ENCODE peak calls at places on chromosomes 16 and 17, in seven cellular contexts. One of them, this sample, is unnamed.

GRCh38 chr17:42566215-42566872 is 556 bp upstream of the MLX start:
- DNase-seq in EL: no peak
- DNase-seq in AG04450: no peak
- DNase-seq in SW480: no peak
- DNase-seq in Right ventricle myocardium inferior: no peak
- DNase-seq in MV-4-11: no peak
- DNase-seq in activated CD8-positive, alpha-beta T cell treated with anti-CD3 and anti-CD28 coated beads for 36 hours: no peak
- DNase-seq in this sample: no peak

GRCh38 chr16:70508752-70509151 is 14.6 kb downstream of the COG4 start:
- DNase-seq in EL: no peak
- DNase-seq in AG04450: no peak
- DNase-seq in SW480: no peak
- DNase-seq in Right ventricle myocardium inferior: no peak
- DNase-seq in MV-4-11: peak
- DNase-seq in activated CD8-positive, alpha-beta T cell treated with anti-CD3 and anti-CD28 coated beads for 36 hours: no peak
- DNase-seq in this sample: no peak

GRCh38 chr17:74742153-74742515 is 5.1 kb downstream of the RAB37 start:
- DNase-seq in EL: peak
- DNase-seq in AG04450: no peak
- DNase-seq in SW480: peak
- DNase-seq in Right ventricle myocardium inferior: no peak
- DNase-seq in MV-4-11: peak
- DNase-seq in activated CD8-positive, alpha-beta T cell treated with anti-CD3 and anti-CD28 coated beads for 36 hours: peak
- DNase-seq in this sample: no peak

GRCh38 chr16:11297492-11298142 is 16.5 kb upstream of the PRM1 start:
- DNase-seq in EL: peak
- DNase-seq in AG04450: peak
- DNase-seq in SW480: peak
- DNase-seq in Right ventricle myocardium inferior: peak
- DNase-seq in MV-4-11: peak
- DNase-seq in activated CD8-positive, alpha-beta T cell treated with anti-CD3 and anti-CD28 coated beads for 36 hours: peak
- DNase-seq in this sample: peak

GRCh38 chr17:80501739-80502577 is 25.6 kb upstream of the NPTX1 start:
- DNase-seq in EL: peak
- DNase-seq in AG04450: no peak
- DNase-seq in SW480: no peak
- DNase-seq in Right ventricle myocardium inferior: no peak
- DNase-seq in MV-4-11: no peak
- DNase-seq in activated CD8-positive, alpha-beta T cell treated with anti-CD3 and anti-CD28 coated beads for 36 hours: no peak
- DNase-seq in this sample: peak

GRCh38 chr17:38748329-38749221 is at the start of gene PCGF2:
- DNase-seq in EL: peak
- DNase-seq in AG04450: peak
- DNase-seq in SW480: peak
- DNase-seq in Right ventricle myocardium inferior: peak
- DNase-seq in MV-4-11: no peak
- DNase-seq in activated CD8-positive, alpha-beta T cell treated with anti-CD3 and anti-CD28 coated beads for 36 hours: peak
- DNase-seq in this sample: peak

GRCh38 chr16:46582313-46582712 is 38.9 kb downstream of the SHCBP1 start:
- DNase-seq in EL: no peak
- DNase-seq in AG04450: no peak
- DNase-seq in SW480: no peak
- DNase-seq in Right ventricle myocardium inferior: no peak
- DNase-seq in MV-4-11: peak
- DNase-seq in activated CD8-positive, alpha-beta T cell treated with anti-CD3 and anti-CD28 coated beads for 36 hours: no peak
- DNase-seq in this sample: no peak

GRCh38 chr17:10631048-10631700 is 25.9 kb downstream of the MYH3 start:
- DNase-seq in EL: peak
- DNase-seq in AG04450: no peak
- DNase-seq in SW480: no peak
- DNase-seq in Right ventricle myocardium inferior: no peak
- DNase-seq in MV-4-11: no peak
- DNase-seq in activated CD8-positive, alpha-beta T cell treated with anti-CD3 and anti-CD28 coated beads for 36 hours: peak
- DNase-seq in this sample: peak

GRCh38 chr17:29585080-29585751 is 4.2 kb downstream of the GIT1 start:
- DNase-seq in EL: peak
- DNase-seq in AG04450: no peak
- DNase-seq in SW480: no peak
- DNase-seq in Right ventricle myocardium inferior: peak
- DNase-seq in MV-4-11: no peak
- DNase-seq in activated CD8-positive, alpha-beta T cell treated with anti-CD3 and anti-CD28 coated beads for 36 hours: peak
- DNase-seq in this sample: no peak

GRCh38 chr17:49442051-49442450 is 27.4 kb upstream of the PHB1 start:
- DNase-seq in EL: no peak
- DNase-seq in AG04450: no peak
- DNase-seq in SW480: no peak
- DNase-seq in Right ventricle myocardium inferior: no peak
- DNase-seq in MV-4-11: no peak
- DNase-seq in activated CD8-positive, alpha-beta T cell treated with anti-CD3 and anti-CD28 coated beads for 36 hours: no peak
- DNase-seq in this sample: no peak

GRCh38 chr17:79010304-79010646 is 711 bp upstream of the CANT1 start:
- DNase-seq in EL: no peak
- DNase-seq in AG04450: no peak
- DNase-seq in SW480: no peak
- DNase-seq in Right ventricle myocardium inferior: no peak
- DNase-seq in MV-4-11: no peak
- DNase-seq in activated CD8-positive, alpha-beta T cell treated with anti-CD3 and anti-CD28 coated beads for 36 hours: no peak
- DNase-seq in this sample: no peak

GRCh38 chr16:27230562-27230991 is 27.3 kb downstream of the KDM8 start:
- DNase-seq in EL: no peak
- DNase-seq in AG04450: no peak
- DNase-seq in SW480: peak
- DNase-seq in Right ventricle myocardium inferior: no peak
- DNase-seq in MV-4-11: peak
- DNase-seq in activated CD8-positive, alpha-beta T cell treated with anti-CD3 and anti-CD28 coated beads for 36 hours: peak
- DNase-seq in this sample: no peak

GRCh38 chr17:74694081-74694480 is 18.6 kb downstream of the CD300LF start:
- DNase-seq in EL: no peak
- DNase-seq in AG04450: no peak
- DNase-seq in SW480: no peak
- DNase-seq in Right ventricle myocardium inferior: no peak
- DNase-seq in MV-4-11: no peak
- DNase-seq in activated CD8-positive, alpha-beta T cell treated with anti-CD3 and anti-CD28 coated beads for 36 hours: no peak
- DNase-seq in this sample: no peak

GRCh38 chr16:27625050-27625697 is 75.2 kb downstream of the KATNIP start:
- DNase-seq in EL: no peak
- DNase-seq in AG04450: no peak
- DNase-seq in SW480: no peak
- DNase-seq in Right ventricle myocardium inferior: no peak
- DNase-seq in MV-4-11: no peak
- DNase-seq in activated CD8-positive, alpha-beta T cell treated with anti-CD3 and anti-CD28 coated beads for 36 hours: no peak
- DNase-seq in this sample: no peak

GRCh38 chr16:27706803-27707685 is 157.1 kb downstream of the KATNIP start:
- DNase-seq in EL: no peak
- DNase-seq in AG04450: no peak
- DNase-seq in SW480: no peak
- DNase-seq in Right ventricle myocardium inferior: no peak
- DNase-seq in MV-4-11: no peak
- DNase-seq in activated CD8-positive, alpha-beta T cell treated with anti-CD3 and anti-CD28 coated beads for 36 hours: no peak
- DNase-seq in this sample: no peak

GRCh38 chr17:79104898-79105600 is 30.4 kb downstream of the ENGASE start:
- DNase-seq in EL: no peak
- DNase-seq in AG04450: no peak
- DNase-seq in SW480: no peak
- DNase-seq in Right ventricle myocardium inferior: no peak
- DNase-seq in MV-4-11: no peak
- DNase-seq in activated CD8-positive, alpha-beta T cell treated with anti-CD3 and anti-CD28 coated beads for 36 hours: no peak
- DNase-seq in this sample: no peak

GRCh38 chr16:81920498-81920897 is 90.8 kb downstream of the SDR42E1 start:
- DNase-seq in EL: no peak
- DNase-seq in AG04450: no peak
- DNase-seq in SW480: no peak
- DNase-seq in Right ventricle myocardium inferior: no peak
- DNase-seq in MV-4-11: no peak
- DNase-seq in activated CD8-positive, alpha-beta T cell treated with anti-CD3 and anti-CD28 coated beads for 36 hours: no peak
- DNase-seq in this sample: no peak

GRCh38 chr16:84532299-84532724 is 27.9 kb upstream of the MEAK7 start:
- DNase-seq in EL: peak
- DNase-seq in AG04450: peak
- DNase-seq in SW480: peak
- DNase-seq in Right ventricle myocardium inferior: peak
- DNase-seq in MV-4-11: no peak
- DNase-seq in activated CD8-positive, alpha-beta T cell treated with anti-CD3 and anti-CD28 coated beads for 36 hours: no peak
- DNase-seq in this sample: peak

GRCh38 chr17:18038149-18038850 is 668 bp downstream of the ATPAF2 start:
- DNase-seq in EL: peak
- DNase-seq in AG04450: no peak
- DNase-seq in SW480: peak
- DNase-seq in Right ventricle myocardium inferior: no peak
- DNase-seq in MV-4-11: peak
- DNase-seq in activated CD8-positive, alpha-beta T cell treated with anti-CD3 and anti-CD28 coated beads for 36 hours: peak
- DNase-seq in this sample: peak

GRCh38 chr16:79768594-79768993 is 168.1 kb upstream of the MAF start:
- DNase-seq in EL: no peak
- DNase-seq in AG04450: no peak
- DNase-seq in SW480: no peak
- DNase-seq in Right ventricle myocardium inferior: no peak
- DNase-seq in MV-4-11: no peak
- DNase-seq in activated CD8-positive, alpha-beta T cell treated with anti-CD3 and anti-CD28 coated beads for 36 hours: no peak
- DNase-seq in this sample: no peak

GRCh38 chr17:59746849-59747445 is 39.5 kb downstream of the VMP1 start:
- DNase-seq in EL: peak
- DNase-seq in AG04450: no peak
- DNase-seq in SW480: peak
- DNase-seq in Right ventricle myocardium inferior: no peak
- DNase-seq in MV-4-11: peak
- DNase-seq in activated CD8-positive, alpha-beta T cell treated with anti-CD3 and anti-CD28 coated beads for 36 hours: no peak
- DNase-seq in this sample: peak

GRCh38 chr17:74873874-74874614 is 1.2 kb upstream of the FDXR start:
- DNase-seq in EL: peak
- DNase-seq in AG04450: no peak
- DNase-seq in SW480: peak
- DNase-seq in Right ventricle myocardium inferior: no peak
- DNase-seq in MV-4-11: no peak
- DNase-seq in activated CD8-positive, alpha-beta T cell treated with anti-CD3 and anti-CD28 coated beads for 36 hours: no peak
- DNase-seq in this sample: no peak